ENCODE peak calls at places on chromosomes 1 and 21, in four cellular contexts. Y is posterior cingulate gyrus, C is Calu3, S is GM12891. B is an unnamed sample.

GRCh38 chr1:218633238-218633948 is 288.3 kb downstream of the TGFB2 start:
- DNase-seq in Y (no peak), C (no peak), S (no peak), B (no peak)

GRCh38 chr1:236066828-236067386 is 2.0 kb upstream of the NID1 start:
- DNase-seq in Y (no peak), C (no peak), S (peak), B (peak)

GRCh38 chr1:53175302-53175913 is 21.2 kb upstream of the CPT2 start:
- DNase-seq in Y (no peak), C (no peak), S (no peak), B (no peak)

GRCh38 chr1:44694863-44695478 is 20.5 kb downstream of the ARMH1 start:
- DNase-seq in Y (no peak), C (no peak), S (no peak), B (peak)

GRCh38 chr1:110673197-110673701 is 1.5 kb downstream of the KCNA3 start:
- DNase-seq in Y (no peak), C (no peak), S (no peak), B (no peak)

GRCh38 chr1:156910309-156910782 is 10.1 kb upstream of the LRRC71 start:
- DNase-seq in Y (peak), C (peak), S (peak), B (peak)

GRCh38 chr1:10663668-10664035 is 132.8 kb downstream of the CASZ1 start:
- DNase-seq in Y (peak), C (no peak), S (no peak), B (no peak)

GRCh38 chr1:1205769-1206375 is 520 bp downstream of the TNFRSF18 start:
- DNase-seq in Y (no peak), C (no peak), S (no peak), B (no peak)

GRCh38 chr1:181592261-181592859 is 109.0 kb downstream of the CACNA1E start:
- DNase-seq in Y (no peak), C (no peak), S (no peak), B (no peak)

GRCh38 chr1:4851666-4852065 is 197.3 kb downstream of the AJAP1 start:
- DNase-seq in Y (no peak), C (no peak), S (no peak), B (no peak)

GRCh38 chr21:29149771-29150425 is 19.5 kb downstream of the MAP3K7CL start:
- DNase-seq in Y (no peak), C (no peak), S (no peak), B (no peak)

GRCh38 chr1:111190931-111191451 is 9.5 kb downstream of the DENND2D start:
- DNase-seq in Y (no peak), C (no peak), S (no peak), B (no peak)

GRCh38 chr1:203124011-203124410 is 3.5 kb upstream of the ADORA1 start:
- DNase-seq in Y (no peak), C (no peak), S (no peak), B (peak)

GRCh38 chr1:155961937-155962336 is 16.4 kb downstream of the ARHGEF2 start:
- DNase-seq in Y (peak), C (peak), S (no peak), B (no peak)

GRCh38 chr21:45164124-45164511 is 89.7 kb downstream of the ADARB1 start:
- DNase-seq in Y (peak), C (no peak), S (no peak), B (no peak)

GRCh38 chr1:36055706-36056105 is 28.2 kb upstream of the TEKT2 start:
- DNase-seq in Y (no peak), C (no peak), S (no peak), B (no peak)

GRCh38 chr1:155273134-155273982 is at the start of gene CLK2:
- DNase-seq in Y (peak), C (peak), S (peak), B (peak)

GRCh38 chr1:235503333-235504121 is 725 bp downstream of the B3GALNT2 start:
- DNase-seq in Y (peak), C (peak), S (no peak), B (peak)

GRCh38 chr1:51726544-51727225 is 109.8 kb downstream of the OSBPL9 start:
- DNase-seq in Y (no peak), C (no peak), S (no peak), B (peak)

GRCh38 chr1:151968058-151968457 is 25.6 kb downstream of the S100A10 start:
- DNase-seq in Y (no peak), C (peak), S (no peak), B (peak)

GRCh38 chr1:44072204-44072603 is 40.9 kb upstream of the SLC6A9 start:
- DNase-seq in Y (no peak), C (no peak), S (no peak), B (no peak)

GRCh38 chr1:58708166-58708565 is 8.3 kb upstream of the MYSM1 start:
- DNase-seq in Y (no peak), C (no peak), S (no peak), B (no peak)

GRCh38 chr1:245263701-245264100 is 108.9 kb downstream of the KIF26B start:
- DNase-seq in Y (no peak), C (no peak), S (no peak), B (no peak)

GRCh38 chr21:31084689-31085088 is 46.4 kb upstream of the KRTAP19-8 start:
- DNase-seq in Y (no peak), C (no peak), S (no peak), B (no peak)

GRCh38 chr1:4515727-4516289 is 138.6 kb upstream of the AJAP1 start:
- DNase-seq in Y (no peak), C (no peak), S (no peak), B (no peak)

GRCh38 chr1:84991097-84991890 is 5.6 kb downstream of the MCOLN2 start:
- DNase-seq in Y (no peak), C (no peak), S (no peak), B (no peak)

GRCh38 chr1:205593967-205594366 is 37.8 kb downstream of the ELK4 start:
- DNase-seq in Y (no peak), C (no peak), S (no peak), B (no peak)

GRCh38 chr1:109399326-109399957 is 1.7 kb upstream of the SORT1 start:
- DNase-seq in Y (no peak), C (peak), S (no peak), B (peak)

B was measured in GM13976.